ENCODE peak calls at places on chromosomes 16 and 17, in ten cellular contexts. One of them, this sample, is unnamed.

GRCh38 chr17:41518789-41519449 is at the start of gene KRT15:
- DNase-seq in heart left ventricle: no peak
- DNase-seq in natural killer cell: no peak
- DNase-seq in left ventricle myocardium inferior: no peak
- DNase-seq in cardiac muscle cell: no peak
- DNase-seq in choroid plexus epithelial cell: peak
- DNase-seq in WTC11: no peak
- DNase-seq in left lung: no peak
- DNase-seq in fibroblast of the aortic adventitia: peak
- DNase-seq in pancreas: no peak
- DNase-seq in this sample: no peak

GRCh38 chr17:66476014-66476413 is 173.6 kb downstream of the PRKCA start:
- DNase-seq in heart left ventricle: no peak
- DNase-seq in natural killer cell: no peak
- DNase-seq in left ventricle myocardium inferior: no peak
- DNase-seq in cardiac muscle cell: no peak
- DNase-seq in choroid plexus epithelial cell: no peak
- DNase-seq in WTC11: no peak
- DNase-seq in left lung: no peak
- DNase-seq in fibroblast of the aortic adventitia: no peak
- DNase-seq in pancreas: no peak
- DNase-seq in this sample: no peak

GRCh38 chr17:76243826-76244679 is 3.8 kb upstream of the RNF157 start:
- DNase-seq in heart left ventricle: peak
- DNase-seq in natural killer cell: no peak
- DNase-seq in left ventricle myocardium inferior: no peak
- DNase-seq in cardiac muscle cell: peak
- DNase-seq in choroid plexus epithelial cell: no peak
- DNase-seq in WTC11: no peak
- DNase-seq in left lung: no peak
- DNase-seq in fibroblast of the aortic adventitia: no peak
- DNase-seq in pancreas: no peak
- DNase-seq in this sample: no peak

GRCh38 chr17:63830278-63830677 is 2.8 kb upstream of the FTSJ3 start:
- DNase-seq in heart left ventricle: no peak
- DNase-seq in natural killer cell: no peak
- DNase-seq in left ventricle myocardium inferior: no peak
- DNase-seq in cardiac muscle cell: no peak
- DNase-seq in choroid plexus epithelial cell: no peak
- DNase-seq in WTC11: no peak
- DNase-seq in left lung: no peak
- DNase-seq in fibroblast of the aortic adventitia: no peak
- DNase-seq in pancreas: no peak
- DNase-seq in this sample: no peak

GRCh38 chr17:18992454-18993130 is 12.0 kb downstream of the FAM83G start:
- DNase-seq in heart left ventricle: no peak
- DNase-seq in natural killer cell: peak
- DNase-seq in left ventricle myocardium inferior: no peak
- DNase-seq in cardiac muscle cell: no peak
- DNase-seq in choroid plexus epithelial cell: no peak
- DNase-seq in WTC11: no peak
- DNase-seq in left lung: no peak
- DNase-seq in fibroblast of the aortic adventitia: no peak
- DNase-seq in pancreas: no peak
- DNase-seq in this sample: no peak

GRCh38 chr17:10668771-10669170 is 11.7 kb upstream of the MYH3 start:
- DNase-seq in heart left ventricle: no peak
- DNase-seq in natural killer cell: no peak
- DNase-seq in left ventricle myocardium inferior: no peak
- DNase-seq in cardiac muscle cell: peak
- DNase-seq in choroid plexus epithelial cell: peak
- DNase-seq in WTC11: no peak
- DNase-seq in left lung: no peak
- DNase-seq in fibroblast of the aortic adventitia: peak
- DNase-seq in pancreas: no peak
- DNase-seq in this sample: no peak

GRCh38 chr16:66286527-66286926 is 80.0 kb upstream of the CDH5 start:
- DNase-seq in heart left ventricle: no peak
- DNase-seq in natural killer cell: peak
- DNase-seq in left ventricle myocardium inferior: no peak
- DNase-seq in cardiac muscle cell: no peak
- DNase-seq in choroid plexus epithelial cell: no peak
- DNase-seq in WTC11: no peak
- DNase-seq in left lung: no peak
- DNase-seq in fibroblast of the aortic adventitia: no peak
- DNase-seq in pancreas: peak
- DNase-seq in this sample: no peak

GRCh38 chr16:71762186-71762585 is 37.7 kb upstream of the PHLPP2 start:
- DNase-seq in heart left ventricle: no peak
- DNase-seq in natural killer cell: no peak
- DNase-seq in left ventricle myocardium inferior: no peak
- DNase-seq in cardiac muscle cell: peak
- DNase-seq in choroid plexus epithelial cell: peak
- DNase-seq in WTC11: no peak
- DNase-seq in left lung: no peak
- DNase-seq in fibroblast of the aortic adventitia: peak
- DNase-seq in pancreas: no peak
- DNase-seq in this sample: no peak

GRCh38 chr16:8689686-8690085 is 15.3 kb downstream of the ABAT start:
- DNase-seq in heart left ventricle: no peak
- DNase-seq in natural killer cell: no peak
- DNase-seq in left ventricle myocardium inferior: no peak
- DNase-seq in cardiac muscle cell: no peak
- DNase-seq in choroid plexus epithelial cell: no peak
- DNase-seq in WTC11: no peak
- DNase-seq in left lung: no peak
- DNase-seq in fibroblast of the aortic adventitia: no peak
- DNase-seq in pancreas: no peak
- DNase-seq in this sample: no peak
- TF ChIP-seq CTCF in heart left ventricle: no peak
- TF ChIP-seq CTCF in natural killer cell: no peak
- TF ChIP-seq CTCF in left ventricle myocardium inferior: no peak
- TF ChIP-seq CTCF in cardiac muscle cell: no peak
- TF ChIP-seq CTCF in choroid plexus epithelial cell: no peak
- TF ChIP-seq CTCF in WTC11: no peak
- TF ChIP-seq CTCF in left lung: no peak
- TF ChIP-seq CTCF in fibroblast of the aortic adventitia: no peak
- TF ChIP-seq CTCF in pancreas: no peak
- TF ChIP-seq CTCF in this sample: no peak

GRCh38 chr16:89380681-89381080 is 109.7 kb downstream of the ANKRD11 start:
- DNase-seq in heart left ventricle: no peak
- DNase-seq in natural killer cell: no peak
- DNase-seq in left ventricle myocardium inferior: no peak
- DNase-seq in cardiac muscle cell: no peak
- DNase-seq in choroid plexus epithelial cell: no peak
- DNase-seq in WTC11: no peak
- DNase-seq in left lung: no peak
- DNase-seq in fibroblast of the aortic adventitia: no peak
- DNase-seq in pancreas: no peak
- DNase-seq in this sample: no peak

GRCh38 chr16:89377446-89377838 is 112.9 kb downstream of the ANKRD11 start:
- DNase-seq in heart left ventricle: no peak
- DNase-seq in natural killer cell: no peak
- DNase-seq in left ventricle myocardium inferior: no peak
- DNase-seq in cardiac muscle cell: no peak
- DNase-seq in choroid plexus epithelial cell: no peak
- DNase-seq in WTC11: no peak
- DNase-seq in left lung: no peak
- DNase-seq in fibroblast of the aortic adventitia: no peak
- DNase-seq in pancreas: no peak
- DNase-seq in this sample: no peak

GRCh38 chr16:89376812-89377445 is 113.4 kb downstream of the ANKRD11 start:
- DNase-seq in heart left ventricle: no peak
- DNase-seq in natural killer cell: no peak
- DNase-seq in left ventricle myocardium inferior: no peak
- DNase-seq in cardiac muscle cell: no peak
- DNase-seq in choroid plexus epithelial cell: no peak
- DNase-seq in WTC11: no peak
- DNase-seq in left lung: no peak
- DNase-seq in fibroblast of the aortic adventitia: no peak
- DNase-seq in pancreas: no peak
- DNase-seq in this sample: no peak

GRCh38 chr16:89381788-89382187 is 108.6 kb downstream of the ANKRD11 start:
- DNase-seq in heart left ventricle: no peak
- DNase-seq in natural killer cell: no peak
- DNase-seq in left ventricle myocardium inferior: no peak
- DNase-seq in cardiac muscle cell: no peak
- DNase-seq in choroid plexus epithelial cell: no peak
- DNase-seq in WTC11: no peak
- DNase-seq in left lung: no peak
- DNase-seq in fibroblast of the aortic adventitia: no peak
- DNase-seq in pancreas: no peak
- DNase-seq in this sample: no peak

GRCh38 chr16:89378947-89379771 is 111.2 kb downstream of the ANKRD11 start:
- DNase-seq in heart left ventricle: no peak
- DNase-seq in natural killer cell: no peak
- DNase-seq in left ventricle myocardium inferior: no peak
- DNase-seq in cardiac muscle cell: no peak
- DNase-seq in choroid plexus epithelial cell: no peak
- DNase-seq in WTC11: no peak
- DNase-seq in left lung: no peak
- DNase-seq in fibroblast of the aortic adventitia: peak
- DNase-seq in pancreas: no peak
- DNase-seq in this sample: no peak
- TF ChIP-seq CTCF in heart left ventricle: no peak
- TF ChIP-seq CTCF in natural killer cell: no peak
- TF ChIP-seq CTCF in left ventricle myocardium inferior: no peak
- TF ChIP-seq CTCF in cardiac muscle cell: no peak
- TF ChIP-seq CTCF in choroid plexus epithelial cell: no peak
- TF ChIP-seq CTCF in WTC11: no peak
- TF ChIP-seq CTCF in left lung: no peak
- TF ChIP-seq CTCF in fibroblast of the aortic adventitia: peak
- TF ChIP-seq CTCF in pancreas: no peak
- TF ChIP-seq CTCF in this sample: no peak

GRCh38 chr16:47323241-47323640 is 137.6 kb downstream of the ITFG1 start:
- DNase-seq in heart left ventricle: no peak
- DNase-seq in natural killer cell: no peak
- DNase-seq in left ventricle myocardium inferior: no peak
- DNase-seq in cardiac muscle cell: no peak
- DNase-seq in choroid plexus epithelial cell: no peak
- DNase-seq in WTC11: no peak
- DNase-seq in left lung: no peak
- DNase-seq in fibroblast of the aortic adventitia: no peak
- DNase-seq in pancreas: no peak
- DNase-seq in this sample: no peak
- TF ChIP-seq CTCF in heart left ventricle: no peak
- TF ChIP-seq CTCF in natural killer cell: no peak
- TF ChIP-seq CTCF in left ventricle myocardium inferior: no peak
- TF ChIP-seq CTCF in cardiac muscle cell: no peak
- TF ChIP-seq CTCF in choroid plexus epithelial cell: peak
- TF ChIP-seq CTCF in WTC11: no peak
- TF ChIP-seq CTCF in left lung: no peak
- TF ChIP-seq CTCF in fibroblast of the aortic adventitia: no peak
- TF ChIP-seq CTCF in pancreas: no peak
- TF ChIP-seq CTCF in this sample: no peak

GRCh38 chr17:9116861-9117568 is 95.7 kb downstream of the NTN1 start:
- DNase-seq in heart left ventricle: no peak
- DNase-seq in natural killer cell: no peak
- DNase-seq in left ventricle myocardium inferior: no peak
- DNase-seq in cardiac muscle cell: no peak
- DNase-seq in choroid plexus epithelial cell: no peak
- DNase-seq in WTC11: no peak
- DNase-seq in left lung: no peak
- DNase-seq in fibroblast of the aortic adventitia: no peak
- DNase-seq in pancreas: peak
- DNase-seq in this sample: no peak

GRCh38 chr17:9110501-9110900 is 89.2 kb downstream of the NTN1 start:
- DNase-seq in heart left ventricle: no peak
- DNase-seq in natural killer cell: no peak
- DNase-seq in left ventricle myocardium inferior: no peak
- DNase-seq in cardiac muscle cell: no peak
- DNase-seq in choroid plexus epithelial cell: no peak
- DNase-seq in WTC11: no peak
- DNase-seq in left lung: no peak
- DNase-seq in fibroblast of the aortic adventitia: no peak
- DNase-seq in pancreas: no peak
- DNase-seq in this sample: no peak

GRCh38 chr17:9120471-9120870 is 99.2 kb downstream of the NTN1 start:
- DNase-seq in heart left ventricle: no peak
- DNase-seq in natural killer cell: no peak
- DNase-seq in left ventricle myocardium inferior: no peak
- DNase-seq in cardiac muscle cell: no peak
- DNase-seq in choroid plexus epithelial cell: no peak
- DNase-seq in WTC11: peak
- DNase-seq in left lung: no peak
- DNase-seq in fibroblast of the aortic adventitia: no peak
- DNase-seq in pancreas: peak
- DNase-seq in this sample: no peak

GRCh38 chr17:9116311-9116820 is 95.1 kb downstream of the NTN1 start:
- DNase-seq in heart left ventricle: no peak
- DNase-seq in natural killer cell: no peak
- DNase-seq in left ventricle myocardium inferior: no peak
- DNase-seq in cardiac muscle cell: no peak
- DNase-seq in choroid plexus epithelial cell: no peak
- DNase-seq in WTC11: no peak
- DNase-seq in left lung: no peak
- DNase-seq in fibroblast of the aortic adventitia: no peak
- DNase-seq in pancreas: peak
- DNase-seq in this sample: no peak

GRCh38 chr17:9115446-9116265 is 94.3 kb downstream of the NTN1 start:
- DNase-seq in heart left ventricle: peak
- DNase-seq in natural killer cell: no peak
- DNase-seq in left ventricle myocardium inferior: peak
- DNase-seq in cardiac muscle cell: peak
- DNase-seq in choroid plexus epithelial cell: peak
- DNase-seq in WTC11: peak
- DNase-seq in left lung: no peak
- DNase-seq in fibroblast of the aortic adventitia: peak
- DNase-seq in pancreas: no peak
- DNase-seq in this sample: no peak
- TF ChIP-seq CTCF in heart left ventricle: peak
- TF ChIP-seq CTCF in natural killer cell: no peak
- TF ChIP-seq CTCF in left ventricle myocardium inferior: peak
- TF ChIP-seq CTCF in cardiac muscle cell: peak
- TF ChIP-seq CTCF in choroid plexus epithelial cell: peak
- TF ChIP-seq CTCF in WTC11: no peak
- TF ChIP-seq CTCF in left lung: peak
- TF ChIP-seq CTCF in fibroblast of the aortic adventitia: peak
- TF ChIP-seq CTCF in pancreas: no peak
- TF ChIP-seq CTCF in this sample: no peak

DNA sequence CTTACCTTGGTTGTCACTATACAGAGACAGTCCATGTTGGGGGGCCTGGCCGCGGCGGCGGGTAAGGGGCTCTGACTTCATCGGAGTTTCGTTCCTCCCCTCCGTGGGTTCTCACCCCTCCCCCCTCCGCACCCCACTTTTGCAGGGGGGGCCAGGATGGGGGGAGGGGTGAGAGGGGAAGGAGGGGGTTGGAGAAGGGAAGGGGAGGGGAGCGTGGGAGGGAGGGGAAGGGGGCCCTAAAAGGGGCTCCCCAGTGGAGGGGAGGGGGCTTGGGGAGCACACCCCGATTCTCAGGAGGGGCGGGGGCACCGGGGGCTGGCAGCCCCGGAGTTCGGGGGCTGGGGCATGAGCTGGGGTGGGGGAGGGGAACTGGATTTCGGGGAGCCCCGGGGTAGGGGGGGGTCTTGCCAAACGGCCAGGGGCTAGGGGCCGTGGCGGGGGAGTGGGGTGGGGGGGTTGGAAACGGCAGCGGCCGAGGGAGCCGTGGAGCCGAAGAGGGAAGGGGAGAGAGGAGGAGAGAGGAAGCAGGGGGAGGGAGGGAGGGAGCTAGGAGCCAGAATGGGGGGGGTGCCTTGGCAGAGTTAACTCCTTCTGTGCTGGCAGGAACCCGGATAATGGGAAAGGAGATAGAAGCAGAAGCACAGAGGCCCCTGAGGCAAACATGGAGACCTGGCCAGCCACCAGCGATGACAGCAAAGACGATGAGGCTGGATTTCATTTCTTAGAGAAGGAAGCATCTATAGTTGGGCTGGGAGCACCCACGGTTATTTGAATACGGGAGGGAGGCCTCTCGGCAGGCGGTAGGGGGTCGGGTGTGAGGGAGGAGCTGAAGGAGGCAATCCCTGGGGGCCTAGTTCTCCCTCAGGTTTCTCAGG is 2.3 kb downstream of the DLG4 start:
- DNase-seq in heart left ventricle: peak
- DNase-seq in natural killer cell: no peak
- DNase-seq in left ventricle myocardium inferior: peak
- DNase-seq in cardiac muscle cell: peak
- DNase-seq in choroid plexus epithelial cell: peak
- DNase-seq in WTC11: no peak
- DNase-seq in left lung: no peak
- DNase-seq in fibroblast of the aortic adventitia: peak
- DNase-seq in pancreas: peak
- DNase-seq in this sample: peak
- TF ChIP-seq CTCF in heart left ventricle: no peak
- TF ChIP-seq CTCF in natural killer cell: no peak
- TF ChIP-seq CTCF in left ventricle myocardium inferior: no peak
- TF ChIP-seq CTCF in cardiac muscle cell: no peak
- TF ChIP-seq CTCF in choroid plexus epithelial cell: no peak
- TF ChIP-seq CTCF in WTC11: no peak
- TF ChIP-seq CTCF in left lung: no peak
- TF ChIP-seq CTCF in fibroblast of the aortic adventitia: no peak
- TF ChIP-seq CTCF in pancreas: no peak
- TF ChIP-seq CTCF in this sample: no peak